ENCODE peak calls at places on chromosomes 13 and 19, in six cellular contexts. A, J, F, L, N and C are unnamed samples.

GRCh38 chr13:25980255-25980654 is 71.6 kb downstream of the SHISA2 start:
- DNase-seq in A (no peak), J (no peak), F (no peak), L (no peak), N (no peak), C (no peak)

GRCh38 chr19:7831452-7831851 is 1.4 kb downstream of the EVI5L start:
- DNase-seq in A (no peak), J (peak), F (no peak), L (no peak), N (no peak), C (no peak)

GRCh38 chr13:112368883-112369282 is 7.3 kb upstream of the SPACA7 start:
- DNase-seq in A (no peak), J (no peak), F (no peak), L (no peak), N (no peak), C (no peak)

GRCh38 chr13:24612726-24613125 is 67.5 kb upstream of the ATP12A start:
- DNase-seq in A (no peak), J (no peak), F (no peak), L (no peak), N (no peak), C (no peak)

GRCh38 chr13:30690282-30691188 is 44.8 kb upstream of the ALOX5AP start:
- DNase-seq in A (peak), J (no peak), F (no peak), L (no peak), N (peak), C (peak)

GRCh38 chr13:64417609-64418008 is 2812.5 kb downstream of the PCDH9 start:
- DNase-seq in A (no peak), J (no peak), F (no peak), L (no peak), N (no peak), C (no peak)

GRCh38 chr13:80048802-80049201 is 292.1 kb downstream of the SPRY2 start:
- DNase-seq in A (peak), J (peak), F (no peak), L (peak), N (peak), C (no peak)

GRCh38 chr19:46181386-46181774 is 33.3 kb downstream of the IGFL2 start:
- DNase-seq in A (no peak), J (no peak), F (no peak), L (no peak), N (peak), C (no peak)

GRCh38 chr19:18633321-18633720 is 3.5 kb upstream of the KLHL26 start:
- DNase-seq in A (no peak), J (no peak), F (no peak), L (no peak), N (no peak), C (no peak)

GRCh38 chr19:40422428-40423226 is 3.2 kb downstream of the SERTAD1 start:
- DNase-seq in A (no peak), J (no peak), F (no peak), L (no peak), N (no peak), C (no peak)

GRCh38 chr19:9115307-9115813 is at the start of gene OR7G1:
- DNase-seq in A (no peak), J (no peak), F (no peak), L (no peak), N (no peak), C (no peak)

GRCh38 chr19:12789904-12790619 is 1.2 kb upstream of the JUNB start:
- DNase-seq in A (no peak), J (peak), F (peak), L (peak), N (peak), C (peak)

GRCh38 chr13:94620286-94620896 is 18.7 kb downstream of the GPR180 start:
- DNase-seq in A (no peak), J (peak), F (no peak), L (peak), N (peak), C (peak)

GRCh38 chr19:9986787-9987281 is 23.5 kb downstream of the COL5A3 start:
- DNase-seq in A (no peak), J (peak), F (no peak), L (no peak), N (no peak), C (peak)

GRCh38 chr19:290539-291521 is at the start of gene PLPP2:
- DNase-seq in A (no peak), J (peak), F (no peak), L (no peak), N (peak), C (peak)

GRCh38 chr13:46321494-46322225 is 65.4 kb downstream of the RUBCNL start:
- DNase-seq in A (peak), J (peak), F (peak), L (peak), N (peak), C (no peak)

GRCh38 chr19:5225486-5226345 is 114.9 kb downstream of the PTPRS start:
- DNase-seq in A (no peak), J (no peak), F (no peak), L (no peak), N (peak), C (no peak)

GRCh38 chr19:38499532-38499931 is 66.0 kb downstream of the RYR1 start:
- DNase-seq in A (no peak), J (no peak), F (no peak), L (no peak), N (no peak), C (no peak)

GRCh38 chr13:37479901-37480300 is 118.7 kb downstream of the POSTN start:
- DNase-seq in A (no peak), J (no peak), F (no peak), L (no peak), N (no peak), C (no peak)

GRCh38 chr19:14441041-14441938 is 8.2 kb downstream of the PKN1 start:
- DNase-seq in A (no peak), J (no peak), F (no peak), L (no peak), N (no peak), C (no peak)

GRCh38 chr19:9039728-9040127 is 29.5 kb upstream of the MUC16 start:
- DNase-seq in A (no peak), J (no peak), F (no peak), L (no peak), N (no peak), C (no peak)

GRCh38 chr13:113654591-113655357 is 3.2 kb downstream of the ATP4B start:
- DNase-seq in A (no peak), J (no peak), F (no peak), L (no peak), N (peak), C (no peak)

GRCh38 chr19:46493236-46494114 is 2.2 kb downstream of the PNMA8B start:
- DNase-seq in A (no peak), J (no peak), F (no peak), L (peak), N (peak), C (no peak)

GRCh38 chr19:40365613-40366401 is 17.3 kb downstream of the PLD3 start:
- DNase-seq in A (peak), J (peak), F (no peak), L (peak), N (peak), C (peak)

GRCh38 chr13:36918246-36919060 is 1.6 kb downstream of the SMAD9 start:
- DNase-seq in A (no peak), J (no peak), F (no peak), L (no peak), N (no peak), C (no peak)

GRCh38 chr19:21128901-21129698 is 12.7 kb upstream of the ZNF431 start:
- DNase-seq in A (no peak), J (no peak), F (no peak), L (no peak), N (no peak), C (no peak)

GRCh38 chr19:3565177-3565576 is 7.6 kb upstream of the HMG20B start:
- DNase-seq in A (no peak), J (no peak), F (no peak), L (no peak), N (no peak), C (no peak)

GRCh38 chr13:50539791-50540530 is 303.5 kb downstream of the DLEU7 start:
- DNase-seq in A (no peak), J (no peak), F (no peak), L (no peak), N (no peak), C (no peak)